ENCODE peak calls at places on chromosome 18, in seven cellular contexts. T is OCI-LY7; D is neural progenitor cell; Q is CD4-positive, alpha-beta T cell; M is type B pancreatic cell; A is hepatocyte; P is WTC11. B is an unnamed sample.

GRCh38 chr18:50559750-50560680 is at the start of gene MAPK4:
- DNase-seq in T (no peak), D (peak; percentile 79), Q (no peak), M (peak; percentile 73), A (peak; percentile 82), P (peak; percentile 49), B (peak; percentile 77)

GRCh38 chr18:13376841-13377351 is 158.3 kb downstream of the LDLRAD4 start:
- DNase-seq in T (peak; percentile 10), D (no peak), Q (peak; percentile 67), M (peak; percentile 37), A (no peak), P (no peak), B (no peak)

GRCh38 chr18:23384778-23385736 is 68.0 kb upstream of the RIOK3 start:
- DNase-seq in T (peak; percentile 52), D (no peak), Q (no peak), M (no peak), A (peak; percentile 28), P (no peak), B (no peak)

GRCh38 chr18:67265464-67266245 is 250.9 kb downstream of the DSEL start:
- DNase-seq in T (no peak), D (no peak), Q (no peak), M (no peak), A (peak; percentile 6), P (no peak), B (no peak)

GRCh38 chr18:8241731-8242130 is 367.5 kb upstream of the RAB12 start:
- DNase-seq in T (no peak), D (no peak), Q (no peak), M (no peak), A (no peak), P (no peak), B (no peak)

GRCh38 chr18:23056315-23056714 is 79.0 kb upstream of the CABLES1 start:
- DNase-seq in T (no peak), D (no peak), Q (no peak), M (no peak), A (no peak), P (no peak), B (no peak)

GRCh38 chr18:37846996-37847395 is 281.4 kb upstream of the CELF4 start:
- DNase-seq in T (no peak), D (no peak), Q (no peak), M (no peak), A (no peak), P (no peak), B (no peak)

GRCh38 chr18:60693426-60693825 is 320.9 kb upstream of the MC4R start:
- DNase-seq in T (no peak), D (no peak), Q (no peak), M (no peak), A (no peak), P (no peak), B (no peak)

GRCh38 chr18:28357785-28358401 is 181.0 kb upstream of the CDH2 start:
- DNase-seq in T (no peak), D (peak; percentile 42), Q (no peak), M (no peak), A (no peak), P (peak; percentile 17), B (no peak)

GRCh38 chr18:13390196-13390595 is 171.6 kb downstream of the LDLRAD4 start:
- DNase-seq in T (no peak), D (no peak), Q (no peak), M (no peak), A (no peak), P (no peak), B (no peak)

DNA sequence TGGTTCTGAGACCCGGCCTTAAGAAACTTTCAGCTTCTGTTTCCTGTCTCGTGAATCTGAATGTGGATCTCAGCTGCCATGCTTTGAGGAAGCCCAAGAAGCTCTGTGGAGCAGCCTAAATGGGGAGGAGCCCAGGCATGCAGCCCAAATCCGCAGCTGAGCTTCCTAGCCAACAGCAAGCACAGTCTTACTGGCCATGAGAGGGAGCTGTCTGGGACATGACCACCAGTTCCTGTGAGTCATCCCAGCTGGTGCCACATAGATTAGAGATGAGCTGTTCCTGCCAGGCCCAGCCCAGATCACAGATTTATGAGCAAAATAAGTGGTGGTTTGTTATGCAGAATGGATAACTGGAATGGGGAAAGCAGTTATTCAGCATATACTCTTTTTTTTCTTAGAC is 224.4 kb upstream of the APCDD1 start:
- DNase-seq in T (no peak), D (no peak), Q (no peak), M (no peak), A (peak; percentile 33), P (no peak), B (no peak)
- TF ChIP-seq CTCF in T (no peak), D (no peak), Q (no peak), M (no peak), A (no peak), P (no peak), B (no peak)

GRCh38 chr18:76275913-76276312 is 219.1 kb downstream of the ZNF516 start:
- DNase-seq in T (peak; percentile 50), D (no peak), Q (no peak), M (no peak), A (no peak), P (no peak), B (no peak)

GRCh38 chr18:76273036-76273545 is 222.0 kb downstream of the ZNF516 start:
- DNase-seq in T (no peak), D (no peak), Q (no peak), M (no peak), A (no peak), P (no peak), B (no peak)

GRCh38 chr18:76273956-76274355 is 221.1 kb downstream of the ZNF516 start:
- DNase-seq in T (no peak), D (no peak), Q (no peak), M (no peak), A (no peak), P (no peak), B (no peak)

GRCh38 chr18:76274470-76275289 is 220.4 kb downstream of the ZNF516 start:
- DNase-seq in T (peak; percentile 8), D (peak; percentile 85), Q (no peak), M (no peak), A (peak; percentile 69), P (peak; percentile 58), B (peak; percentile 71)
- TF ChIP-seq CTCF in T (peak; percentile 59), D (peak; percentile 74), Q (no peak), M (peak; percentile 73), A (peak; percentile 53), P (no peak), B (peak; percentile 47)

GRCh38 chr18:24414349-24415003 is 12.0 kb upstream of the IMPACT start:
- DNase-seq in T (no peak), D (no peak), Q (no peak), M (no peak), A (no peak), P (no peak), B (no peak)

GRCh38 chr18:24408496-24408895 is 10.9 kb upstream of the OSBPL1A start:
- DNase-seq in T (no peak), D (no peak), Q (no peak), M (no peak), A (no peak), P (no peak), B (no peak)

GRCh38 chr18:24417465-24417864 is 9.0 kb upstream of the IMPACT start:
- DNase-seq in T (no peak), D (no peak), Q (no peak), M (no peak), A (no peak), P (no peak), B (no peak)

DNA sequence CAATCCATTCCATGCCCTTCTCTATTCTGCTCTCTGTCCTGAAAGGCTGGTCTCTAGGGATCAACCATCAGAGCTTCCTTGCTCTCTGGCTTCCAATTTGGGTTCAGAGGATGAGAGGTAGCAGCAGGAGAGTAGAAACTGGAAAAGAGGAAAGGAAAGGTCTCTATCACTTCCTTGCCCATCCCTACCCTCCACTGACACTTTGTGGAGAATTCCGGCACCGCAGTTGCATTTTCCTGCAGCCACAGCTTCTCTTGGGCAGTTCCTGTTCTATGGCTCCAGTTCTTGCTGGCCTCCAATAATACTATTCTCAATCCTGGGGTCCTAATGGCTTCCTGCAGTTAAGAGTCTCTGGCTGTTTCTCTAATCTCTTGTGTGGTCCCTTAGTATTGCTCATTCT is 13.3 kb upstream of the IMPACT start:
- DNase-seq in T (no peak), D (peak; percentile 54), Q (no peak), M (no peak), A (no peak), P (peak; percentile 58), B (no peak)
- TF ChIP-seq CTCF in T (no peak), D (peak; percentile 47), Q (no peak), M (no peak), A (peak; percentile 23), P (no peak), B (no peak)

DNA sequence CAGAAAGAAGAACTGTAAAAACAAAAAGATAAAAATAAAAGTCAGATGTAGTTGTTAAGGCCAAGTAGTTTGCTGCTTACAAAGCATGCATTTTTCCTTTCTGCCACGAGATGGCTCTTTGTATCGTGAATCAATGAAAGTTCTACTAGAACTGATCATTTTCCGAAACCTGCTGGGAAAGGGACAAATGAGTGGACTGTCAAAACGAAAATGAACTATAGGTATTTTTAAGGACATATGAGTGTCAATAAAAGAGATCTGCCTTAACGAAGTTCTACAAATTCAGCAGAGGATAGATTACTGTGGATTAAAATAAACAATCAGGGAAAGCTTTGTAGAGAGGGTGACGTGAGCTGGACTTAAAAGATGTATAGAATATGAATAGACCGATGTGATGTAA is 15.0 kb upstream of the ELOA2 start:
- DNase-seq in T (peak; percentile 21), D (peak; percentile 57), Q (no peak), M (no peak), A (peak; percentile 41), P (no peak), B (no peak)
- TF ChIP-seq CTCF in T (peak; percentile 75), D (peak; percentile 77), Q (peak; percentile 66), M (peak; percentile 84), A (peak; percentile 70), P (no peak), B (peak; percentile 74)

DNA sequence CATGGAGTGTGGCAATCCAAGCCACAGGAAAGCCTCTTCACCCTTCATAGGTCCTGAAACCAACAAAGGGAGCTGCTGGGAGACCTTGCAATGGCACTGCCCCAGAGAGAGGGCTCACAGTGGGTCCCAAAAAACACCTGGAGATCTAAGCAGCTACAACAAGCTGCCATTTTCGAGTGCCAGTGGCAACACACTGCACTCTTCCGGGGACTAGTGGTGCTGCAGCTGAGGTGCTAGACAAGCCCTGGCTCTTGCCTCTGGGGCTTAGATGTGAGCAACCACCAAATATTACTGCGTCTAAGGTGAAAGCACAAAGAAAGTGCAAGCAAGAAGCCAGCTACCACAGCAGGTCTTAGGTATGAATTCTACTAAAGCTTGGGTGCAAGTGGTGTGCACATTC is 192.9 kb downstream of the NOL4 start:
- DNase-seq in T (no peak), D (no peak), Q (no peak), M (no peak), A (no peak), P (peak; percentile 40), B (no peak)
- TF ChIP-seq CTCF in T (no peak), D (no peak), Q (no peak), M (no peak), A (no peak), P (no peak), B (no peak)

GRCh38 chr18:9530226-9531009 is 55.1 kb downstream of the RALBP1 start:
- DNase-seq in T (no peak), D (no peak), Q (no peak), M (no peak), A (no peak), P (no peak), B (no peak)
- TF ChIP-seq CTCF in T (no peak), D (no peak), Q (no peak), M (no peak), A (no peak), P (no peak), B (no peak)

B was measured in nephron progenitor cell.